ENCODE peak calls at places on chromosomes 2 and 18, in five cellular contexts. One of them, this sample, is unnamed.

GRCh38 chr18:8946046-8946838 is 156.3 kb upstream of the NDUFV2 start:
- DNase-seq in left ventricle myocardium inferior: no peak
- DNase-seq in Peyer's patch: no peak
- DNase-seq in HEK293T: no peak
- DNase-seq in CD8-positive, alpha-beta T cell: no peak
- DNase-seq in this sample: peak; percentile 52

GRCh38 chr18:23257686-23258565 is 122.6 kb downstream of the CABLES1 start:
- DNase-seq in left ventricle myocardium inferior: no peak
- DNase-seq in Peyer's patch: no peak
- DNase-seq in HEK293T: no peak
- DNase-seq in CD8-positive, alpha-beta T cell: no peak
- DNase-seq in this sample: no peak

GRCh38 chr18:52869349-52869923 is 529.4 kb downstream of the DCC start:
- DNase-seq in left ventricle myocardium inferior: no peak
- DNase-seq in Peyer's patch: no peak
- DNase-seq in HEK293T: no peak
- DNase-seq in CD8-positive, alpha-beta T cell: no peak
- DNase-seq in this sample: no peak

GRCh38 chr2:120762341-120763061 is 26.8 kb downstream of the GLI2 start:
- DNase-seq in left ventricle myocardium inferior: no peak
- DNase-seq in Peyer's patch: no peak
- DNase-seq in HEK293T: no peak
- DNase-seq in CD8-positive, alpha-beta T cell: no peak
- DNase-seq in this sample: no peak

GRCh38 chr2:80852808-80853139 is 548.2 kb upstream of the LRRTM1 start:
- DNase-seq in left ventricle myocardium inferior: no peak
- DNase-seq in Peyer's patch: no peak
- DNase-seq in HEK293T: no peak
- DNase-seq in CD8-positive, alpha-beta T cell: no peak
- DNase-seq in this sample: no peak

GRCh38 chr18:3995476-3996102 is 459.5 kb downstream of the DLGAP1 start:
- DNase-seq in left ventricle myocardium inferior: no peak
- DNase-seq in Peyer's patch: peak; percentile 25
- DNase-seq in HEK293T: peak; percentile 14
- DNase-seq in CD8-positive, alpha-beta T cell: peak; percentile 22
- DNase-seq in this sample: no peak

GRCh38 chr2:215365184-215365658 is 53.4 kb downstream of the ATIC start:
- DNase-seq in left ventricle myocardium inferior: no peak
- DNase-seq in Peyer's patch: no peak
- DNase-seq in HEK293T: no peak
- DNase-seq in CD8-positive, alpha-beta T cell: no peak
- DNase-seq in this sample: no peak

GRCh38 chr2:167783266-167784070 is 463.9 kb downstream of the STK39 start:
- DNase-seq in left ventricle myocardium inferior: no peak
- DNase-seq in Peyer's patch: no peak
- DNase-seq in HEK293T: no peak
- DNase-seq in CD8-positive, alpha-beta T cell: no peak
- DNase-seq in this sample: peak; percentile 95

GRCh38 chr2:55168221-55169154 is 63.6 kb downstream of the CLHC1 start:
- DNase-seq in left ventricle myocardium inferior: no peak
- DNase-seq in Peyer's patch: peak; percentile 34
- DNase-seq in HEK293T: peak; percentile 54
- DNase-seq in CD8-positive, alpha-beta T cell: peak; percentile 14
- DNase-seq in this sample: no peak

GRCh38 chr2:94977826-94978225 is 47.7 kb upstream of the MAL start:
- DNase-seq in left ventricle myocardium inferior: no peak
- DNase-seq in Peyer's patch: no peak
- DNase-seq in HEK293T: no peak
- DNase-seq in CD8-positive, alpha-beta T cell: no peak
- DNase-seq in this sample: no peak

GRCh38 chr2:23603581-23603980 is 218.6 kb downstream of the KLHL29 start:
- DNase-seq in left ventricle myocardium inferior: no peak
- DNase-seq in Peyer's patch: no peak
- DNase-seq in HEK293T: no peak
- DNase-seq in CD8-positive, alpha-beta T cell: no peak
- DNase-seq in this sample: no peak

GRCh38 chr2:197414515-197414914 is 20.3 kb downstream of the SF3B1 start:
- DNase-seq in left ventricle myocardium inferior: no peak
- DNase-seq in Peyer's patch: no peak
- DNase-seq in HEK293T: no peak
- DNase-seq in CD8-positive, alpha-beta T cell: no peak
- DNase-seq in this sample: no peak

GRCh38 chr2:16003152-16003551 is 62.8 kb downstream of the MYCN start:
- DNase-seq in left ventricle myocardium inferior: no peak
- DNase-seq in Peyer's patch: no peak
- DNase-seq in HEK293T: no peak
- DNase-seq in CD8-positive, alpha-beta T cell: no peak
- DNase-seq in this sample: no peak

GRCh38 chr18:25453556-25454269 is 101.7 kb upstream of the ZNF521 start:
- DNase-seq in left ventricle myocardium inferior: no peak
- DNase-seq in Peyer's patch: no peak
- DNase-seq in HEK293T: no peak
- DNase-seq in CD8-positive, alpha-beta T cell: no peak
- DNase-seq in this sample: peak; percentile 48

GRCh38 chr18:22839488-22839930 is 93.6 kb upstream of the RBBP8 start:
- DNase-seq in left ventricle myocardium inferior: no peak
- DNase-seq in Peyer's patch: no peak
- DNase-seq in HEK293T: no peak
- DNase-seq in CD8-positive, alpha-beta T cell: no peak
- DNase-seq in this sample: no peak

GRCh38 chr2:202034249-202035088 is 814 bp downstream of the FZD7 start:
- DNase-seq in left ventricle myocardium inferior: peak; percentile 28
- DNase-seq in Peyer's patch: no peak
- DNase-seq in HEK293T: peak; percentile 42
- DNase-seq in CD8-positive, alpha-beta T cell: no peak
- DNase-seq in this sample: no peak